ENCODE peak calls at places on chromosomes 2 and 18, in four cellular contexts. B, E, K and R are unnamed samples.

GRCh38 chr2:241540766-241541561 is 17.6 kb upstream of the BOK start:
- DNase-seq in B (no peak), E (peak), K (peak), R (no peak)

GRCh38 chr2:69509011-69509749 is 71.9 kb upstream of the NFU1 start:
- DNase-seq in B (no peak), E (peak), K (no peak), R (no peak)

GRCh38 chr2:48406096-48406495 is 123.9 kb upstream of the STON1 start:
- DNase-seq in B (no peak), E (no peak), K (no peak), R (no peak)

GRCh38 chr2:55019547-55020258 is 30.5 kb downstream of the RTN4 start:
- DNase-seq in B (no peak), E (no peak), K (no peak), R (no peak)

GRCh38 chr2:179410552-179411356 is 146.1 kb upstream of the SESTD1 start:
- DNase-seq in B (peak), E (peak), K (peak), R (no peak)

GRCh38 chr2:1219901-1220691 is 193.2 kb upstream of the TPO start:
- DNase-seq in B (no peak), E (no peak), K (no peak), R (no peak)

GRCh38 chr2:15346624-15347023 is 214.5 kb downstream of the NBAS start:
- DNase-seq in B (no peak), E (no peak), K (no peak), R (no peak)

GRCh38 chr2:127525692-127526141 is 572 bp downstream of the IWS1 start:
- DNase-seq in B (no peak), E (no peak), K (no peak), R (no peak)

GRCh38 chr18:78982186-78982585 is 2.6 kb downstream of the SALL3 start:
- DNase-seq in B (no peak), E (no peak), K (no peak), R (no peak)

GRCh38 chr2:26246818-26247217 is 2.1 kb downstream of the HADHB start:
- DNase-seq in B (peak), E (no peak), K (no peak), R (no peak)

GRCh38 chr2:226869371-226869770 is 33.5 kb downstream of the RHBDD1 start:
- DNase-seq in B (no peak), E (no peak), K (no peak), R (no peak)

DNA sequence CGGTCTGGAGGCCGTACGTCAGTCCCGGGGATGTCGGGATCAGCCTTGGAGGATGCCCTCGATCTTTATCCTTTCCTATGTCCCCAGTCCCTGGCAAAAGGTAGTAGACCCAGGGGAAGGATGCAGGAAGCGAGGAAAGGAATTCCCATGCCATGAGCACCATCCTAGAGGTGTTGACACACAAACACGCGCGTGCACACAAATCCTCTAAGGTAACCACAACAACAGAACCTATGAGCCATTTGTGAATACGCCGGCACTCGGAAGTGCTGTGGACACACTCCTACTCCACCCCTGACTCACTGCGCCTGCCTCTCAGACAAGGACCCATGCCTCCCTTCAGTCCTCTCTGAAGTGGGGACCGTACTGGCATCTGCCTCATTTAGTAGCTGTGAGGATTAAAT is 11.3 kb upstream of the MLPH start:
- DNase-seq in B (no peak), E (no peak), K (no peak), R (no peak)
- TF ChIP-seq CTCF in B (no peak), E (peak), K (no peak), R (no peak)

DNA sequence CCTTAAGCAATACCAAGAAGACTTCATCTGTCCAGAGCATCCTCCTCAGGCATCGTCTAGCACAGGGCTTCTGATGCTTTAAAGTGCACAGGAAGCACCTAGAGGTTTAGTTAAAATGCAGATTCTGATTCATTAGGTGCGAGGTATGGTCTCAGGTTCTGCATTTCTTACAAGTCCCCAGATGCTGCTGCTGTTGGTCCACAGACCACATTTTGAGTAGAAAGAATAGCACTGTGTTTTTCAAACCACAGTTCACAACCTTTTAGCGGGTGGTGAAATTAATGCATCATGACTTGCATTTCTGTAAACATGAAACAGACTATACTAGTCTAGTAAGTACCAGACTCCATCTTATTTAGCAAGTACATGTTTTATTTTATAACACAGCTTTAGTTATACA is 134.6 kb downstream of the TMEFF2 start:
- DNase-seq in B (no peak), E (no peak), K (no peak), R (no peak)
- TF ChIP-seq CTCF in B (no peak), E (no peak), K (no peak), R (no peak)

GRCh38 chr2:71702971-71703898 is 249.9 kb downstream of the DYSF start:
- DNase-seq in B (no peak), E (no peak), K (no peak), R (no peak)

GRCh38 chr2:71700041-71700879 is 246.9 kb downstream of the DYSF start:
- DNase-seq in B (no peak), E (peak), K (no peak), R (no peak)

GRCh38 chr2:71703981-71704545 is 250.7 kb downstream of the DYSF start:
- DNase-seq in B (no peak), E (no peak), K (no peak), R (no peak)

GRCh38 chr2:71700880-71701397 is 247.6 kb downstream of the DYSF start:
- DNase-seq in B (no peak), E (peak), K (peak), R (no peak)

GRCh38 chr2:71702071-71702970 is 249.0 kb downstream of the DYSF start:
- DNase-seq in B (no peak), E (no peak), K (no peak), R (no peak)
- TF ChIP-seq CTCF in B (no peak), E (no peak), K (no peak), R (no peak)

GRCh38 chr18:9984025-9984424 is 70.2 kb downstream of the VAPA start:
- DNase-seq in B (no peak), E (no peak), K (no peak), R (no peak)
- TF ChIP-seq CTCF in B (no peak), E (no peak), K (no peak), R (no peak)

GRCh38 chr2:121746071-121746578 is 9.3 kb upstream of the TSN start:
- DNase-seq in B (no peak), E (no peak), K (no peak), R (no peak)

GRCh38 chr2:121748202-121748601 is 7.2 kb upstream of the TSN start:
- DNase-seq in B (peak), E (no peak), K (no peak), R (no peak)
- TF ChIP-seq CTCF in B (peak), E (no peak), K (no peak), R (no peak)

DNA sequence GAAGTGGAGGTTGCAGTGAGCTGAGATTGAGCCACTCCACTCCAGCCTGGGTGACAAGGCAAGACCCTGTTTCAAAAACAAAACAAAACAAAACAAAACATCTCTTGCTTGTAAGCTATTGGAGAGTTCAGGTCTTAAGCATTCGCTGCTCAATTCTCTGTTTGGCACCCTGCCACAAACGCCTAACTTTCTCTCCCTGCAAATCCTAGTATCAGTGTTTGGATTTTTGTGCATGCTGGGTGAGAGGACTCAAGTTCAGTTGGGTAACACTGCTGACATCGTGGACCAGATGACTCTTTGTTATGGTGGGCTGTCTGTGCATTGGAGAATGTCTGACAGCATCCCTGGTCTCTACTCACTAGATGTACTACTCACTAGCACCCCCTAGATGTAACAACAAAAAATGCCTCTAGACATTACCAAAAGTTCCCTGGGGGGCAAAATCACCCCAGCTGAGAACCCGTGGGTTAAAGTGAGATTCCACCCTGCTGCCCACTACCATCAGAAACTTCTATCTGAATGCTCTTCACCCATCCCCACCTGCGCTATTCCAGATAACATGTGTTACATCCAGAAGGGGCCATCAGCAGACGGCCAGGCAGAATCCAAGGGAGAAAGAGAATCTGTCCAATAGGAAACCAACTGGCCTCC is 50.9 kb downstream of the CACNB4 start:
- DNase-seq in B (no peak), E (no peak), K (no peak), R (no peak)
- TF ChIP-seq CTCF in B (peak), E (no peak), K (no peak), R (no peak)